ENCODE peak calls at places on chromosome X, in four cellular contexts. Y is A549, N is K562, F is SK-N-SH. V is an unnamed sample.
A peak's percentile ranks its signal among the peaks of the same experiment; 100 is the strongest.

GRCh38 chrX:12138366-12139313 is at the start of gene FRMPD4:
- DNase-seq in N (no peak), Y (peak; percentile 20), F (peak; percentile 10), V (peak; percentile 24)

GRCh38 chrX:41789374-41789773 is 65.4 kb downstream of the GPR82 start:
- DNase-seq in Y (no peak), F (no peak), N (no peak), V (no peak)

GRCh38 chrX:22141061-22141460 is 108.9 kb downstream of the PHEX start:
- DNase-seq in Y (no peak), F (no peak), N (no peak), V (no peak)

GRCh38 chrX:136525738-136526606 is 6.0 kb upstream of the VGLL1 start:
- DNase-seq in F (no peak), Y (peak; percentile 20), N (peak; percentile 10), V (peak; percentile 85)

GRCh38 chrX:30613736-30614135 is 36.2 kb upstream of the TASL start:
- DNase-seq in N (no peak), Y (no peak), F (no peak), V (no peak)

GRCh38 chrX:111131572-111131971 is 35.6 kb downstream of the PAK3 start:
- DNase-seq in F (no peak), Y (no peak), N (no peak), V (peak; percentile 33)

GRCh38 chrX:132876509-132876837 is 82.0 kb downstream of the HS6ST2 start:
- DNase-seq in F (no peak), Y (no peak), N (no peak), V (no peak)

GRCh38 chrX:48945517-48946348 is 11.7 kb downstream of the OTUD5 start:
- DNase-seq in Y (peak; percentile 61), F (peak; percentile 75), N (peak; percentile 72), V (peak; percentile 51)

GRCh38 chrX:141714680-141715079 is 16.1 kb upstream of the SPANXD start:
- DNase-seq in Y (no peak), F (no peak), N (no peak), V (no peak)

GRCh38 chrX:46750829-46751228 is 8.1 kb downstream of the SLC9A7 start:
- DNase-seq in N (no peak), F (no peak), Y (no peak), V (no peak)

GRCh38 chrX:110561036-110561435 is 202.4 kb downstream of the RTL9 start:
- DNase-seq in F (no peak), N (no peak), Y (no peak), V (no peak)

GRCh38 chrX:39653656-39654055 is 444.1 kb downstream of the BCOR start:
- DNase-seq in N (no peak), F (no peak), Y (no peak), V (no peak)

DNA sequence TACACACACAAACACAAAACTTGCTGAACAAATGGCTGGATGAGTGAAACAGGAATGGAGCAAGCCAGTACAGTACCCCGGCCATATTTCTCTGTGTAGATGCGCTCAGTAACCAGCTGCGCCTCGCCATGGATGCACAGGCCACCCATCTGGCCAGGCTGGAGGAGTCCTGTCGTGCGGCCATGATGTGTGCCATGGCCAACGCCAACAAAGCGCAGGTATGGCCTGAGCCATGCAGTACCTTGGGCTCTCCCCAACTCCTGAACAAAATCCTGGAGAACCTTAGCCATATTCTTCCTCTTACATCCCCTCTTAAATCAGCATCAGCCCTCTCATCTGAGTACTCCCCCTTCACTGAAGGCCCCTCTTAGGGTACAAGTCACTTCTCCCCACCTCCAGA is 4.4 kb downstream of the HSD17B10 start:
- DNase-seq in N (no peak), Y (no peak), F (no peak), V (no peak)
- TF ChIP-seq RCOR1 in N (no peak), Y (no peak), F (no peak), V (no peak)

GRCh38 chrX:119374736-119375135 is 24.4 kb upstream of the SLC25A43 start:
- DNase-seq in N (no peak), Y (peak; percentile 33), F (no peak), V (peak; percentile 40)
- TF ChIP-seq RCOR1 in N (no peak), Y (no peak), F (no peak), V (no peak)

DNA sequence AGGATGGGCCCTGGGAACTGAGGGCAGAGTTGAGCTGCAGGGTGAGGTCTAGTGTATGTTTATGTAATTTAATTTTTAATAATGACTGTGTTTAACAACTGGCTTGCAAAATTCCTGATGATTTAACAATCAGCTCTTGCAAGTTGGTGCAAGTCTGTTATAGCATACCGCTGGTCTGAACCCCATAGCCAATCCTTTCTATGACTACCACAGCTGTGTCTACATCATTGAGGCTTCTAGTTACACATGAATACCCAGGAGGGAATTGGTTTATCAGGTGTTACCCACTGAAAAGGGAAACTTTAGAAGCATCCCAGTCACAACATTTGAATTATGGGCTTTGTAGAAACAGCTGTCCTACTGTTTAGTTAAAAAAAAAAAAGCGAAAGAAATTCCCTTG is 38.3 kb downstream of the SUPT20HL1 start:
- DNase-seq in Y (no peak), F (no peak), N (no peak), V (no peak)
- TF ChIP-seq RCOR1 in Y (no peak), F (no peak), N (no peak), V (no peak)

GRCh38 chrX:53926030-53926429 is 118.2 kb downstream of the PHF8 start:
- DNase-seq in F (no peak), N (no peak), Y (no peak), V (no peak)

GRCh38 chrX:53930513-53931380 is 113.5 kb downstream of the PHF8 start:
- DNase-seq in F (no peak), N (no peak), Y (peak; percentile 3), V (peak; percentile 65)
- TF ChIP-seq RCOR1 in F (no peak), N (no peak), Y (no peak), V (no peak)

DNA sequence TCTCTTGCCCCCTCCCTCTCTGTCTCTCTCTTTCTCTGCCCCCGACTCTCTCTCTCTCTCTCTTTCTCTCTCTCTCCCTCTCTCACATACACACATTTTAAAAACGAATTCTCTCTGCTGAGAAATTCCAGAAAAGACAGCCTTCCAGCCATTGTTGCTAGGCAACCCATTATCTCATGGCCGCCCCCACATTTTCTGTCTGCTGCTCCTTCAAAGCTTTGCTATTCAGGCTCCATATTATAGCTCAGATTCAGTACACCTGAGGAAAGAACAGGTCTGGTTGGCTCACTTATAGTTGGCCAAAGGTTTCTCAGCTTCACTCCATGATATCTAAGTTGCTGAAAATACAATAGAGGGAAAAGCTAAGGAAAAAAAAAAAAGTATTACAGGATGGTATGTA is 174.4 kb upstream of the RADX start:
- DNase-seq in F (no peak), N (no peak), Y (no peak), V (no peak)
- TF ChIP-seq RCOR1 in F (no peak), N (no peak), Y (no peak), V (no peak)

DNA sequence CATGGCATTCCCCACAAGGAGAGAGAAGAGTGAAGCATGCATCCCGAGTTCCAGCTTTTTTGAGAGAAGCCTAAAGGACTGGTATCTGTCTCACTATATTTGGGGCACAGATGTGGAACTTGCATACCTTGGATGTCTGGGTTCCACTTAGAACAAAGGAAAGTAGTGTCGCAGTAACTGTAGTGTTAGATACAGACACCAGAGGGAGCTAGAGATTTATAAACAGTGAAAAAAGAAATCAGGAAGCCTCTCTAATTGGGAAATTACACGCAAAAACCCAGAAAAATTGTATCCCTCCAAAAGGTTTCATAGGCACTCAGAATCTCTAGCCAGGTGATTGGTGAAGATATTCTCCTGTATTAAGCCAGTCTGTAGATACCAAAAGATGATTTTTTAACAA is 34.4 kb downstream of the AGTR2 start:
- DNase-seq in Y (peak; percentile 11), F (peak; percentile 5), N (no peak), V (no peak)
- TF ChIP-seq RCOR1 in Y (no peak), F (no peak), N (no peak), V (no peak)

GRCh38 chrX:152878976-152879755 is 18.7 kb upstream of the ZNF185 start:
- DNase-seq in F (no peak), N (no peak), Y (no peak), V (no peak)

GRCh38 chrX:152881289-152881688 is 16.6 kb upstream of the ZNF185 start:
- DNase-seq in N (no peak), Y (no peak), F (no peak), V (no peak)

GRCh38 chrX:152886716-152887115 is 11.2 kb upstream of the ZNF185 start:
- DNase-seq in F (no peak), N (no peak), Y (no peak), V (no peak)

DNA sequence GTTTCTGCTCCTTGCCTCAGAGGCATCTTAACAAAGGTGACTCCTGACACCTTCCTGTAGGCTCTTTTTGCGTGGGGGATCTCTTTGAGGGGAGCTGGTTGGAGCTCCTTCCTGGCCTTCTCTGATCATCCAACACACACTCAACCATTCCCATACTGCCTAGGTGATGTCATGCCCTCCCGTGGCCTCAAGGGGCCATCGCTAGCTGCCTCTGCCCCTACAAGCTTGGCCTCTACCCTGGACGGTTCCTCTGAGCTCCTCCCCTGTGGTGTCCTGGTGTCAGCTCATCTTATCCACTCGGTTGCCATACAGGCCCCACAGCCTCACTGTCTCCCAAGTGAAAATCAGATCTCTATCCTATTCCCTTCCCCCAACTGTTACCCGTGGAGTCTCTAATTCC is 13.7 kb upstream of the ZNF185 start:
- DNase-seq in F (no peak), Y (no peak), N (peak; percentile 17), V (no peak)
- TF ChIP-seq RCOR1 in F (no peak), Y (no peak), N (no peak), V (no peak)

V was measured in IMR-90.